ENCODE peak calls at places on chromosomes 12 and 14, in five cellular contexts. E is fibroblast of mammary gland, W is NB4, X is T-helper 2 cell, C is iPS-NIHi11. I is an unnamed sample.

GRCh38 chr14:22547309-22547947 is 41.6 kb downstream of the DAD1 start:
- DNase-seq in W (no peak), E (no peak), X (peak), C (no peak), I (no peak)

GRCh38 chr12:148676-149416 is 65.1 kb downstream of the SLC6A12 start:
- DNase-seq in X (no peak), C (no peak), W (no peak), E (no peak), I (no peak)

GRCh38 chr14:33678012-33678411 is 272.9 kb downstream of the EGLN3 start:
- DNase-seq in W (no peak), C (no peak), X (no peak), E (no peak), I (no peak)

GRCh38 chr14:73602994-73603393 is 9.3 kb upstream of the ACOT6 start:
- DNase-seq in E (no peak), X (no peak), C (no peak), W (no peak), I (no peak)

GRCh38 chr14:99654235-99655000 is 9.5 kb downstream of the HHIPL1 start:
- DNase-seq in X (no peak), W (no peak), C (no peak), E (peak), I (peak)

GRCh38 chr12:3928538-3929220 is 55.5 kb upstream of the PARP11 start:
- DNase-seq in C (no peak), X (no peak), W (peak), E (no peak), I (no peak)

GRCh38 chr14:102258136-102258535 is 46.8 kb downstream of the MOK start:
- DNase-seq in W (no peak), X (no peak), E (no peak), C (no peak), I (no peak)

GRCh38 chr12:29735604-29736003 is 48.1 kb downstream of the TMTC1 start:
- DNase-seq in E (no peak), X (no peak), W (no peak), C (no peak), I (no peak)

GRCh38 chr12:127342861-127343260 is 924.1 kb upstream of the TMEM132C start:
- DNase-seq in C (no peak), W (no peak), E (peak), X (no peak), I (no peak)

GRCh38 chr12:56299308-56299852 is 750 bp downstream of the CS start:
- DNase-seq in E (peak), C (no peak), X (peak), W (peak), I (no peak)

I was measured in tibial nerve.